ENCODE peak calls at places on chromosomes 4 and X, in eight cellular contexts. H is stomach, W is transverse colon, Z is Panc1, L is SK-N-SH, K is breast epithelium, D is GM23338, S is spleen. C is an unnamed sample.
A peak's percentile ranks its signal among the peaks of the same experiment; 100 is the strongest.

GRCh38 chrX:12615061-12615460 is 176.2 kb upstream of the PRPS2 start:
- DNase-seq in K (no peak), W (no peak), H (no peak), S (no peak), Z (no peak), D (no peak), L (no peak), C (no peak)

GRCh38 chrX:41014776-41015175 is 70.5 kb upstream of the USP9X start:
- DNase-seq in Z (no peak), W (no peak), L (no peak), D (no peak), K (no peak), H (no peak), S (no peak), C (no peak)

GRCh38 chrX:155086961-155087735 is 15.8 kb downstream of the BRCC3 start:
- DNase-seq in Z (no peak), L (no peak), D (no peak), H (no peak), K (no peak), S (peak; percentile 69), W (no peak), C (no peak)

GRCh38 chrX:8067754-8068469 is 103.2 kb downstream of the VCX2 start:
- DNase-seq in K (no peak), S (no peak), D (no peak), W (no peak), H (no peak), L (no peak), Z (no peak), C (no peak)

GRCh38 chrX:46965125-46965758 is 53.0 kb downstream of the JADE3 start:
- DNase-seq in D (no peak), S (no peak), L (no peak), W (no peak), H (no peak), K (no peak), Z (no peak), C (no peak)

GRCh38 chr4:53003959-53004358 is 141.8 kb downstream of the RASL11B start:
- DNase-seq in D (no peak), S (no peak), H (no peak), W (no peak), K (no peak), Z (no peak), L (no peak), C (no peak)

GRCh38 chrX:105515561-105515960 is 295.1 kb upstream of the TEX13A start:
- DNase-seq in S (no peak), W (no peak), H (no peak), Z (no peak), K (no peak), D (no peak), L (no peak), C (no peak)

GRCh38 chr4:184343400-184344177 is 125.9 kb upstream of the ENPP6 start:
- DNase-seq in Z (peak; percentile 48), H (peak; percentile 77), D (peak; percentile 95), L (peak; percentile 85), K (peak; percentile 48), W (peak; percentile 80), S (peak; percentile 91), C (peak; percentile 93)

GRCh38 chrX:13000311-13000811 is 25.5 kb downstream of the TMSB4X start:
- DNase-seq in L (no peak), W (no peak), S (no peak), D (no peak), H (no peak), K (no peak), Z (no peak), C (no peak)

GRCh38 chr4:24896056-24896455 is 16.8 kb downstream of the CCDC149 start:
- DNase-seq in Z (no peak), S (no peak), W (no peak), D (no peak), L (no peak), H (no peak), K (no peak), C (no peak)

GRCh38 chr4:28117067-28117756 is 1256.6 kb downstream of the STIM2 start:
- DNase-seq in H (no peak), S (peak; percentile 57), W (no peak), D (peak; percentile 38), Z (no peak), L (no peak), K (no peak), C (no peak)

GRCh38 chr4:17186916-17187315 is 288.5 kb upstream of the LDB2 start:
- DNase-seq in H (no peak), W (no peak), Z (no peak), S (no peak), L (no peak), K (no peak), D (peak; percentile 26), C (no peak)

GRCh38 chrX:39222361-39223113 is 421.3 kb downstream of the MID1IP1 start:
- DNase-seq in D (no peak), K (no peak), L (no peak), W (no peak), Z (no peak), S (no peak), H (no peak), C (no peak)

GRCh38 chr4:184408021-184408710 is 66.2 kb downstream of the IRF2 start:
- DNase-seq in K (no peak), Z (no peak), L (no peak), S (no peak), H (no peak), D (no peak), W (no peak), C (no peak)

GRCh38 chr4:74408639-74409038 is 36.3 kb upstream of the AREG start:
- DNase-seq in W (no peak), Z (no peak), K (no peak), D (no peak), L (no peak), S (no peak), H (no peak), C (no peak)

GRCh38 chrX:76957485-76957884 is 489.7 kb upstream of the FGF16 start:
- DNase-seq in L (no peak), Z (no peak), K (no peak), S (no peak), H (no peak), D (no peak), W (no peak), C (no peak)

GRCh38 chrX:105302246-105302645 is 81.8 kb upstream of the TEX13A start:
- DNase-seq in S (no peak), H (no peak), L (no peak), W (no peak), K (no peak), Z (no peak), D (no peak), C (no peak)

DNA sequence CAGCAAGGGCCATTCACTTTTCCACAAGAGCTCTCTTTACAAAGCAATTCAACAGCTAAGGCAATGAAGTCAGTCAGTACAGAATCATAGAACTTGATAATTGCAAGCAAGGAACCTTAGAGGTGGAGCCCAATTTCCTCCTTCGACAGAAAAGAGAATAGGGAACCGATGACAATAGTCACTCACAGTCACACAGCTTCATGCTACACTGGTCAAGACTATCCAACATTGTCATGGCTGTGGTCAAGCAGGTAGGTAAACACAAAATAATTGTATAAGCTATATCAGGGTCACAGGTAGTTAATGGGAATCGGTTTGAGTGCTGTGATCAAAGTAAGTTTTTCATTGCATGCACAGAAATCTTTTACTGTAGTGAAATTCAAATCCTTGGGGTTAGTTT is 89.9 kb downstream of the ELOVL6 start:
- DNase-seq in S (no peak), D (no peak), H (no peak), W (no peak), K (no peak), Z (no peak), L (no peak), C (no peak)
- H3K4me1 ChIP-seq in S (peaks cover 3% of the 10 kb centered on the region), D (peaks cover 47% of the 10 kb centered on the region), H (peaks cover 19% of the 10 kb centered on the region), W (peaks cover 8% of the 10 kb centered on the region), K (no peaks in the 10 kb centered on the region), Z (no peaks in the 10 kb centered on the region), L (peaks cover 5% of the 10 kb centered on the region), C (peaks cover 6% of the 10 kb centered on the region)

GRCh38 chrX:43702660-43703059 is 46.6 kb downstream of the MAOA start:
- DNase-seq in D (no peak), S (no peak), H (no peak), L (no peak), Z (no peak), K (no peak), W (no peak), C (no peak)

GRCh38 chrX:43706786-43707185 is 50.7 kb downstream of the MAOA start:
- DNase-seq in H (no peak), W (no peak), D (no peak), Z (no peak), S (no peak), K (no peak), L (no peak), C (no peak)

GRCh38 chrX:43703211-43703791 is 47.2 kb downstream of the MAOA start:
- DNase-seq in W (no peak), H (no peak), L (no peak), D (no peak), Z (no peak), K (no peak), S (no peak), C (no peak)

GRCh38 chrX:43702079-43702524 is 46.0 kb downstream of the MAOA start:
- DNase-seq in W (no peak), H (no peak), D (no peak), K (no peak), S (no peak), L (no peak), Z (no peak), C (no peak)

GRCh38 chrX:43707812-43708548 is 51.9 kb downstream of the MAOA start:
- DNase-seq in L (no peak), W (peak; percentile 88), H (peak; percentile 86), K (peak; percentile 24), S (no peak), D (no peak), Z (no peak), C (peak; percentile 91)
- TF ChIP-seq POLR2AphosphoS5 in L (no peak), W (peak; percentile 91), H (no peak), K (no peak), S (no peak), D (no peak), Z (no peak), C (peak; percentile 22)

DNA sequence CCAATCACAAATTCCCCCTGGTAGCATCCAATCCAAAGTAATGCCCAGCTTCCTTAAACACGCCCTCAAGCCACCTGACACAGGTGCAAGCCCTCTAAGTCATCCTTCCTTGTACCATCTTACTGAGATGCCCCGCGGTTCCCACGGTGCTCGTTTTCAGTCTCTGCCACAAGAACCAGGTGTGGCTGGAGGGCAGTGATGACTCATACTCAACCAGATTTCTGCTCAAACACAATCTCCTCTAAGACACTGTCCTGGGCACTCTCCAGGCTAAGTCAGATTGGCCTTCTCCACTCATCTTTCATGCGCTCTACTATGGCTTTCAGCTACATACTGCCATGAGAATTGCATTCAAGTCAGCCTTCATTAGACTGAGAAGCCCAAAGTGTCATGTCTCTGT is 3.5 kb downstream of the SH3KBP1 start:
- DNase-seq in L (no peak), Z (no peak), S (no peak), W (peak; percentile 40), D (no peak), H (no peak), K (no peak), C (no peak)
- H3K4me1 ChIP-seq in L (peaks cover 13% of the 10 kb centered on the region), Z (no peaks in the 10 kb centered on the region), S (peaks cover 49% of the 10 kb centered on the region), W (no peaks in the 10 kb centered on the region), D (no peaks in the 10 kb centered on the region), H (peaks cover 25% of the 10 kb centered on the region), K (no peaks in the 10 kb centered on the region), C (no peaks in the 10 kb centered on the region)

DNA sequence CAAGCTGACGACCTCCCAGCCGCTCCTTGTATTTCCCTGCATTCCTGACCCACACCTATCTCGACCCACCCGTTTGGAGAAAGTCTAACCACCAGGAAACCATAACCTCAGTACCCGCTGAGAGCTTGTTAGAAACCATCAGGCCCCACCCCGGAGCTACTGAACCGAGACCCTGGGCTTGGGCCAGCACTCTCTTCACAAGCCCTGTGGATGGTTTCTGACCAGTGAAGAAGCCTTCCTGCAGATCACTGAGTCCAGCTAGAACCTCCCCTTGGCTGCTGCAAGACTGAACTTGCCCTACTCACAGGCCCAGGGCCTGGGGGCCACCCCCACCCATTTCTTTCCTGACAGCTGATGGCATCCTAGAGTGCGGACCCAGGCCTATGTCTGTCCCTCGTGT is 26.6 kb upstream of the ZNF185 start:
- DNase-seq in W (no peak), H (no peak), S (no peak), Z (no peak), K (no peak), D (no peak), L (no peak), C (no peak)
- TF ChIP-seq POLR2AphosphoS5 in W (no peak), H (no peak), S (no peak), Z (no peak), K (no peak), D (no peak), L (no peak), C (no peak)